ENCODE peak calls at places on chromosomes 13 and 19, in five cellular contexts. N, Q, M, G and L are unnamed samples.

GRCh38 chr13:28423010-28423409 is 71.9 kb downstream of the FLT1 start:
- DNase-seq in N (peak; percentile 75), Q (peak; percentile 31), M (no peak), G (no peak), L (no peak)

GRCh38 chr19:57269515-57270250 is 10.6 kb upstream of the ZNF460 start:
- DNase-seq in N (no peak), Q (no peak), M (peak; percentile 35), G (no peak), L (no peak)

GRCh38 chr13:41139296-41139966 is 6.8 kb upstream of the KBTBD6 start:
- DNase-seq in N (no peak), Q (no peak), M (no peak), G (no peak), L (no peak)

GRCh38 chr13:50285283-50285682 is 270.0 kb downstream of the KCNRG start:
- DNase-seq in N (no peak), Q (no peak), M (no peak), G (no peak), L (no peak)

GRCh38 chr13:25249001-25249543 is 38.2 kb downstream of the MTMR6 start:
- DNase-seq in N (no peak), Q (no peak), M (peak; percentile 80), G (no peak), L (peak; percentile 21)

GRCh38 chr13:97321101-97321500 is 99.0 kb downstream of the MBNL2 start:
- DNase-seq in N (no peak), Q (no peak), M (peak; percentile 63), G (no peak), L (no peak)

GRCh38 chr13:40445557-40445990 is 220.9 kb downstream of the FOXO1 start:
- DNase-seq in N (peak; percentile 55), Q (peak; percentile 19), M (no peak), G (peak; percentile 80), L (no peak)

GRCh38 chr19:12794936-12795335 is 3.6 kb downstream of the JUNB start:
- DNase-seq in N (no peak), Q (no peak), M (no peak), G (peak; percentile 32), L (no peak)

GRCh38 chr13:60811581-60811980 is 414.6 kb downstream of the TDRD3 start:
- DNase-seq in N (no peak), Q (no peak), M (no peak), G (no peak), L (no peak)

GRCh38 chr19:10961073-10961762 is 388 bp downstream of the SMARCA4 start:
- DNase-seq in N (peak; percentile 51), Q (peak; percentile 43), M (peak; percentile 39), G (no peak), L (peak; percentile 95)

GRCh38 chr19:40599331-40600085 is 1.7 kb upstream of the LTBP4 start:
- DNase-seq in N (no peak), Q (no peak), M (peak; percentile 86), G (no peak), L (no peak)

GRCh38 chr19:11421607-11422098 is 2.5 kb upstream of the RGL3 start:
- DNase-seq in N (peak; percentile 71), Q (peak; percentile 76), M (no peak), G (peak; percentile 68), L (peak; percentile 93)

GRCh38 chr19:6735181-6735891 is 2.0 kb downstream of the GPR108 start:
- DNase-seq in N (no peak), Q (no peak), M (peak; percentile 83), G (no peak), L (peak; percentile 32)

GRCh38 chr13:100129605-100130004 is 40.7 kb downstream of the PCCA start:
- DNase-seq in N (no peak), Q (no peak), M (no peak), G (no peak), L (no peak)

GRCh38 chr13:82344867-82345266 is 1537.4 kb downstream of the SLITRK1 start:
- DNase-seq in N (no peak), Q (no peak), M (no peak), G (no peak), L (no peak)

GRCh38 chr19:42267644-42268141 is 1.4 kb upstream of the CIC start:
- DNase-seq in N (peak; percentile 34), Q (no peak), M (no peak), G (no peak), L (no peak)

GRCh38 chr19:30158067-30158892 is 213.9 kb upstream of the ZNF536 start:
- DNase-seq in N (no peak), Q (no peak), M (no peak), G (no peak), L (peak; percentile 20)
- H3K27me3 ChIP-seq in N (peaks cover 3% of the 10 kb centered on the region), Q (no peaks in the 10 kb centered on the region), M (no peaks in the 10 kb centered on the region), G (peaks cover 5% of the 10 kb centered on the region), L (no peaks in the 10 kb centered on the region)

GRCh38 chr19:35559281-35559659 is 4.2 kb downstream of the ATP4A start:
- DNase-seq in N (no peak), Q (no peak), M (no peak), G (no peak), L (no peak)
- H3K27me3 ChIP-seq in N (peaks cover 37% of the 10 kb centered on the region), Q (peaks cover 13% of the 10 kb centered on the region), M (peaks cover 22% of the 10 kb centered on the region), G (no peaks in the 10 kb centered on the region), L (peaks cover 29% of the 10 kb centered on the region)

GRCh38 chr13:77034883-77035282 is 7.9 kb upstream of the FBXL3 start:
- DNase-seq in N (no peak), Q (no peak), M (no peak), G (no peak), L (no peak)
- H3K27me3 ChIP-seq in N (no peaks in the 10 kb centered on the region), Q (no peaks in the 10 kb centered on the region), M (no peaks in the 10 kb centered on the region), G (no peaks in the 10 kb centered on the region), L (no peaks in the 10 kb centered on the region)

GRCh38 chr13:20150561-20150960 is 10.3 kb downstream of the GJA3 start:
- DNase-seq in N (no peak), Q (no peak), M (no peak), G (no peak), L (no peak)
- H3K27me3 ChIP-seq in N (peaks cover 62% of the 10 kb centered on the region), Q (no peaks in the 10 kb centered on the region), M (peaks cover 12% of the 10 kb centered on the region), G (peaks cover 7% of the 10 kb centered on the region), L (no peaks in the 10 kb centered on the region)

DNA sequence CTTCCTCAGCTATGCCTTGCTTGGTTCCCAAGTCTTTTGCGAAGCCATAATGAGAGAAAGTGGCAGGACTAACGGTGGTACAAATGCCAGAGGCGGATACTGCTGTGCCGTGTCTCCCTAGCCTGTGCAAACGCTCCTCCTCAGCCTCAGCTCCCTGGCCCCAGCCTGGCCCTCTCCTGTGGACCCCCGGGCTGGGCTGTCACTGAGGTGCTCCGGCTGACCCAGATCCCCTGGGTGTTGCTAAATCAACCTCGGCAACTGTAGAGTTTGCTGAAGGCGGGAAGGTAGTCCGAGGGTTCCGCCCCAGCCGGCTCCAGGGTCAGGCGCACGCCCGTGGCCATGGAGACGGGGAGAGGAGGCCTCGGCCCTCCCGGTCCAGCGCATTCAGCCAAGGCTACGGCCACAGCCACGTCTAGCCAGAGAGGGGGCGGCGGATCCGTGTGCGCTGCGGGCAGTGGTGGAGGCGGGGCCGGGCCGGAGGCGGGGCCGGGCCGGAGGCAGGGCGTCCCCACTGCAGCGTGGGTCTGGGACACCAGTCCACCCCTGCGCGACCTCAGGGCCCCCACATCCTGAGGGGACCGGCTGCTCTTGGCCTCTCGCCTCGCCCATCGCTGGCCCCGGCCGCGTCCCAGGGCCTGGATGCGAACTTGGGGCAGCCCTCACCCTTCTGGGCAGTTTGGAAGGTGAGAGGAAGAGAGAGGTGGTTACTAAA is 16.4 kb upstream of the ZNF492 start:
- DNase-seq in N (no peak), Q (no peak), M (no peak), G (no peak), L (no peak)
- H3K27me3 ChIP-seq in N (peaks cover 20% of the 10 kb centered on the region), Q (no peaks in the 10 kb centered on the region), M (no peaks in the 10 kb centered on the region), G (no peaks in the 10 kb centered on the region), L (no peaks in the 10 kb centered on the region)

GRCh38 chr13:112897603-112897955 is 71.4 kb upstream of the MCF2L start:
- DNase-seq in N (no peak), Q (no peak), M (no peak), G (no peak), L (no peak)
- H3K27me3 ChIP-seq in N (peaks cover 22% of the 10 kb centered on the region), Q (peaks cover 12% of the 10 kb centered on the region), M (no peaks in the 10 kb centered on the region), G (no peaks in the 10 kb centered on the region), L (peaks cover 7% of the 10 kb centered on the region)

DNA sequence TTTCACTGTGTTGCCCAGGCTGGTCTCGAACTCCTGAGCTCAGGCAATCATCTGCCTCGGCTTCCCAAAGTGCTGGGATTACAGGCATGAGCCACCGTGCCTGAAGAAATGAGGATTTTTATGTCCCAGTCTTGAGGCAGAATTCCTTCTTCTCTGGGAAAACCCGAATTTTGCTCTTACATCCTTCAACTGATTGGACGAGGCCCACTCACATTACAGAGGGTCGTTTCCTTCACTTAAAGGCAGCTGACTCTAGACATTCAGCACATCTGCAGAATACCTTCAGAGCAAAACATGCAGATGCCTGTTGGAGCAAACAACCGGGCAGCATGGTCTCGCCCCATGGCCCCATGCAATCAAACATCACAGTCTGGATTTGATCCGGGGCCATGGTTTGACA is 36.3 kb upstream of the NFIC start:
- DNase-seq in N (no peak), Q (no peak), M (no peak), G (no peak), L (no peak)
- H3K27me3 ChIP-seq in N (no peaks in the 10 kb centered on the region), Q (no peaks in the 10 kb centered on the region), M (peaks cover 9% of the 10 kb centered on the region), G (no peaks in the 10 kb centered on the region), L (no peaks in the 10 kb centered on the region)

GRCh38 chr13:111411186-111411858 is 90.9 kb downstream of the TEX29 start:
- DNase-seq in N (no peak), Q (no peak), M (no peak), G (no peak), L (peak; percentile 52)
- H3K27me3 ChIP-seq in N (peaks cover 26% of the 10 kb centered on the region), Q (peaks cover 6% of the 10 kb centered on the region), M (peaks cover 87% of the 10 kb centered on the region), G (peaks cover 19% of the 10 kb centered on the region), L (no peaks in the 10 kb centered on the region)

DNA sequence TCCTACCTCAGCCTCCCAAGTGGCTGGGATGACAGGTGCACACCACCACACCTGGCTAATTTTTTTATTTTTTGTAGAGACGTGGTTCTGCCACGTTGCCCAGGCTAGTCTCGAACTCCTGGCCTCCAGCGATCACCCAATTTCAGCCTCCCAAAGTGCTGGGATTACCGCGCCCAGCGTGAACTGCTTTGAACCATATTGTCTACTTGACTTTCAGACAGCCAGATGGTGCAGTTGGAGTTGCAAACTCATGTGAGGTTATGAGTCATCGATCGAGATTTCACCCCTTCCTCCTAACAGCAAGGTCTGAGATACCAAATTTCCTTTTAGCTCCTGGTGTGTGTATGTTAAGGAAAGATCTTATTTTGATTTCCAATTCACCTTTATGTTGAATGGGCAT is 2.7 kb downstream of the SLC27A1 start:
- DNase-seq in N (no peak), Q (no peak), M (no peak), G (no peak), L (no peak)
- H3K27me3 ChIP-seq in N (no peaks in the 10 kb centered on the region), Q (no peaks in the 10 kb centered on the region), M (no peaks in the 10 kb centered on the region), G (no peaks in the 10 kb centered on the region), L (peaks cover 12% of the 10 kb centered on the region)